ENCODE peak calls at places on chromosomes 2 and 18, in eight cellular contexts. One of them, this sample, is unnamed.

GRCh38 chr2:71935291-71935848 is 212.3 kb downstream of the CYP26B1 start:
- DNase-seq in CD8-positive, alpha-beta T cell: no peak
- DNase-seq in right lobe of liver: no peak
- DNase-seq in heart right ventricle: no peak
- DNase-seq in right atrium auricular region: peak; percentile 88
- DNase-seq in aorta: peak; percentile 80
- DNase-seq in CD8-positive, alpha-beta memory T cell: no peak
- DNase-seq in Panc1: no peak
- DNase-seq in this sample: no peak

GRCh38 chr18:708096-708495 is 4.3 kb downstream of the ENOSF1 start:
- DNase-seq in CD8-positive, alpha-beta T cell: no peak
- DNase-seq in right lobe of liver: no peak
- DNase-seq in heart right ventricle: no peak
- DNase-seq in right atrium auricular region: peak; percentile 51
- DNase-seq in aorta: no peak
- DNase-seq in CD8-positive, alpha-beta memory T cell: no peak
- DNase-seq in Panc1: no peak
- DNase-seq in this sample: no peak

GRCh38 chr18:48132993-48133674 is 202.7 kb upstream of the SMAD2 start:
- DNase-seq in CD8-positive, alpha-beta T cell: no peak
- DNase-seq in right lobe of liver: no peak
- DNase-seq in heart right ventricle: no peak
- DNase-seq in right atrium auricular region: no peak
- DNase-seq in aorta: no peak
- DNase-seq in CD8-positive, alpha-beta memory T cell: no peak
- DNase-seq in Panc1: no peak
- DNase-seq in this sample: no peak

GRCh38 chr2:227095346-227095745 is 68.7 kb downstream of the COL4A4 start:
- DNase-seq in CD8-positive, alpha-beta T cell: no peak
- DNase-seq in right lobe of liver: no peak
- DNase-seq in heart right ventricle: no peak
- DNase-seq in right atrium auricular region: no peak
- DNase-seq in aorta: no peak
- DNase-seq in CD8-positive, alpha-beta memory T cell: no peak
- DNase-seq in Panc1: no peak
- DNase-seq in this sample: no peak

GRCh38 chr2:77521931-77522470 is at the start of gene LRRTM4:
- DNase-seq in CD8-positive, alpha-beta T cell: no peak
- DNase-seq in right lobe of liver: no peak
- DNase-seq in heart right ventricle: peak; percentile 7
- DNase-seq in right atrium auricular region: no peak
- DNase-seq in aorta: no peak
- DNase-seq in CD8-positive, alpha-beta memory T cell: no peak
- DNase-seq in Panc1: no peak
- DNase-seq in this sample: no peak

GRCh38 chr2:191299009-191299408 is 53.8 kb downstream of the MYO1B start:
- DNase-seq in CD8-positive, alpha-beta T cell: no peak
- DNase-seq in right lobe of liver: no peak
- DNase-seq in heart right ventricle: no peak
- DNase-seq in right atrium auricular region: no peak
- DNase-seq in aorta: no peak
- DNase-seq in CD8-positive, alpha-beta memory T cell: no peak
- DNase-seq in Panc1: no peak
- DNase-seq in this sample: no peak

GRCh38 chr18:55464581-55464980 is 123.4 kb downstream of the TCF4 start:
- DNase-seq in CD8-positive, alpha-beta T cell: no peak
- DNase-seq in right lobe of liver: no peak
- DNase-seq in heart right ventricle: no peak
- DNase-seq in right atrium auricular region: no peak
- DNase-seq in aorta: no peak
- DNase-seq in CD8-positive, alpha-beta memory T cell: no peak
- DNase-seq in Panc1: no peak
- DNase-seq in this sample: no peak

GRCh38 chr2:230684222-230685164 is 28.1 kb upstream of the CAB39 start:
- DNase-seq in CD8-positive, alpha-beta T cell: no peak
- DNase-seq in right lobe of liver: no peak
- DNase-seq in heart right ventricle: no peak
- DNase-seq in right atrium auricular region: no peak
- DNase-seq in aorta: no peak
- DNase-seq in CD8-positive, alpha-beta memory T cell: no peak
- DNase-seq in Panc1: peak; percentile 64
- DNase-seq in this sample: peak; percentile 73

GRCh38 chr2:20577495-20578235 is 73.2 kb downstream of the HS1BP3 start:
- DNase-seq in CD8-positive, alpha-beta T cell: no peak
- DNase-seq in right lobe of liver: no peak
- DNase-seq in heart right ventricle: no peak
- DNase-seq in right atrium auricular region: no peak
- DNase-seq in aorta: peak; percentile 51
- DNase-seq in CD8-positive, alpha-beta memory T cell: no peak
- DNase-seq in Panc1: no peak
- DNase-seq in this sample: peak; percentile 69

GRCh38 chr18:68103561-68103960 is 587.0 kb upstream of the DSEL start:
- DNase-seq in CD8-positive, alpha-beta T cell: no peak
- DNase-seq in right lobe of liver: no peak
- DNase-seq in heart right ventricle: no peak
- DNase-seq in right atrium auricular region: no peak
- DNase-seq in aorta: no peak
- DNase-seq in CD8-positive, alpha-beta memory T cell: no peak
- DNase-seq in Panc1: no peak
- DNase-seq in this sample: no peak

GRCh38 chr18:34493566-34494358 is 216.3 kb upstream of the DTNA start:
- DNase-seq in CD8-positive, alpha-beta T cell: no peak
- DNase-seq in right lobe of liver: peak; percentile 55
- DNase-seq in heart right ventricle: peak; percentile 18
- DNase-seq in right atrium auricular region: no peak
- DNase-seq in aorta: peak; percentile 53
- DNase-seq in CD8-positive, alpha-beta memory T cell: no peak
- DNase-seq in Panc1: no peak
- DNase-seq in this sample: no peak
- H3K27ac ChIP-seq in CD8-positive, alpha-beta T cell: no peak overlapping the region
- H3K27ac ChIP-seq in right lobe of liver: peak overlapping the region; percentile 69
- H3K27ac ChIP-seq in heart right ventricle: peak overlapping the region; percentile 89
- H3K27ac ChIP-seq in right atrium auricular region: peak overlapping the region; percentile 94
- H3K27ac ChIP-seq in aorta: peak overlapping the region; percentile 91
- H3K27ac ChIP-seq in CD8-positive, alpha-beta memory T cell: no peak overlapping the region
- H3K27ac ChIP-seq in Panc1: no peak overlapping the region
- H3K27ac ChIP-seq in this sample: no peak overlapping the region

DNA sequence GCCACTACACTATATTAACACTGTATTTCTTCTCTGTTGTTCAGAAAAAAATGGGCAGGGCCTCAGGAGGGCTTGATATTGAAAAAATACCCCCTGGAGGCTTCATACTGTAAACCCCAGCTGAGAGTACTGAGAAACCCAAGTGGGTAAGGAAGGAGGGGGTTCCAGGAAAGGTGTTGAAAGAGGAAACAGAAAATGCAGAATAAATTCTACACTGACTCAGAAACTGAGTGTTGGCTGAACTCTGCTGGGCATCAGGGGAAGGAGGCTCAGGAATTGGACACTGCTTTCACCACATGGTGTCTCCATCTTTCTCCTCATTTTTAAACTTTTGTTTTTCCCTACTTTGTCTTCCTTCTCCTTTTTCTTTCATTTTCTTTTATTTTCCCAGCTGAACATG is 253.7 kb downstream of the DYM start:
- DNase-seq in CD8-positive, alpha-beta T cell: no peak
- DNase-seq in right lobe of liver: no peak
- DNase-seq in heart right ventricle: no peak
- DNase-seq in right atrium auricular region: no peak
- DNase-seq in aorta: no peak
- DNase-seq in CD8-positive, alpha-beta memory T cell: no peak
- DNase-seq in Panc1: no peak
- DNase-seq in this sample: no peak
- H3K36me3 ChIP-seq in CD8-positive, alpha-beta T cell: no peaks in the 10 kb centered on the region
- H3K36me3 ChIP-seq in right lobe of liver: no peaks in the 10 kb centered on the region
- H3K36me3 ChIP-seq in heart right ventricle: no peaks in the 10 kb centered on the region
- H3K36me3 ChIP-seq in right atrium auricular region: no peaks in the 10 kb centered on the region
- H3K36me3 ChIP-seq in aorta: no peaks in the 10 kb centered on the region
- H3K36me3 ChIP-seq in CD8-positive, alpha-beta memory T cell: no peaks in the 10 kb centered on the region
- H3K36me3 ChIP-seq in Panc1: no peaks in the 10 kb centered on the region
- H3K36me3 ChIP-seq in this sample: no peaks in the 10 kb centered on the region

DNA sequence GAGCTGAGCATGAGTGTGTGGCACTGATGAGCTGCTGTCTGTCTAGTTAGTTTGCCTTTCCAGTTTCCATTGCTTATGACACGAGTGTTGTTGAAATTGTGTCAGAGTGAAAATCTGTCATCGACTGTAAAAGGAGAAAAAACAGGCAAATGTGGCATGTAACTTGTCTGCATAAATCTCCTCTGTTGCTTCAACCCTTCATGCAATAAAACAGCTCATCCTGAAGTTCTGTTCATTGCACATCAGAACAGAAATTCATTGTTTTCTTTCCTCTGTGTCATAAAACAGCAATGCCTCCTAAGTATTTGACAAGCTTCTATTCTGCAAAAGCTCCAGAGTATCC is 432.1 kb downstream of the MEIS1 start:
- DNase-seq in CD8-positive, alpha-beta T cell: no peak
- DNase-seq in right lobe of liver: no peak
- DNase-seq in heart right ventricle: no peak
- DNase-seq in right atrium auricular region: no peak
- DNase-seq in aorta: no peak
- DNase-seq in CD8-positive, alpha-beta memory T cell: no peak
- DNase-seq in Panc1: no peak
- DNase-seq in this sample: no peak
- H3K4me1 ChIP-seq in CD8-positive, alpha-beta T cell: no peaks in the 10 kb centered on the region
- H3K4me1 ChIP-seq in right lobe of liver: no peaks in the 10 kb centered on the region
- H3K4me1 ChIP-seq in heart right ventricle: no peaks in the 10 kb centered on the region
- H3K4me1 ChIP-seq in right atrium auricular region: no peaks in the 10 kb centered on the region
- H3K4me1 ChIP-seq in aorta: no peaks in the 10 kb centered on the region
- H3K4me1 ChIP-seq in CD8-positive, alpha-beta memory T cell: no peaks in the 10 kb centered on the region
- H3K4me1 ChIP-seq in Panc1: no peaks in the 10 kb centered on the region
- H3K4me1 ChIP-seq in this sample: peaks cover 42% of the 10 kb centered on the region

GRCh38 chr18:23438046-23438377 is 15.1 kb upstream of the RIOK3 start:
- DNase-seq in CD8-positive, alpha-beta T cell: no peak
- DNase-seq in right lobe of liver: no peak
- DNase-seq in heart right ventricle: no peak
- DNase-seq in right atrium auricular region: no peak
- DNase-seq in aorta: no peak
- DNase-seq in CD8-positive, alpha-beta memory T cell: no peak
- DNase-seq in Panc1: no peak
- DNase-seq in this sample: no peak
- H3K27ac ChIP-seq in CD8-positive, alpha-beta T cell: no peak overlapping the region
- H3K27ac ChIP-seq in right lobe of liver: peak overlapping the region; percentile 2
- H3K27ac ChIP-seq in heart right ventricle: peak overlapping the region; percentile 26
- H3K27ac ChIP-seq in right atrium auricular region: peak overlapping the region; percentile 43
- H3K27ac ChIP-seq in aorta: no peak overlapping the region
- H3K27ac ChIP-seq in CD8-positive, alpha-beta memory T cell: no peak overlapping the region
- H3K27ac ChIP-seq in Panc1: peak overlapping the region; percentile 90
- H3K27ac ChIP-seq in this sample: peak overlapping the region; percentile 8

DNA sequence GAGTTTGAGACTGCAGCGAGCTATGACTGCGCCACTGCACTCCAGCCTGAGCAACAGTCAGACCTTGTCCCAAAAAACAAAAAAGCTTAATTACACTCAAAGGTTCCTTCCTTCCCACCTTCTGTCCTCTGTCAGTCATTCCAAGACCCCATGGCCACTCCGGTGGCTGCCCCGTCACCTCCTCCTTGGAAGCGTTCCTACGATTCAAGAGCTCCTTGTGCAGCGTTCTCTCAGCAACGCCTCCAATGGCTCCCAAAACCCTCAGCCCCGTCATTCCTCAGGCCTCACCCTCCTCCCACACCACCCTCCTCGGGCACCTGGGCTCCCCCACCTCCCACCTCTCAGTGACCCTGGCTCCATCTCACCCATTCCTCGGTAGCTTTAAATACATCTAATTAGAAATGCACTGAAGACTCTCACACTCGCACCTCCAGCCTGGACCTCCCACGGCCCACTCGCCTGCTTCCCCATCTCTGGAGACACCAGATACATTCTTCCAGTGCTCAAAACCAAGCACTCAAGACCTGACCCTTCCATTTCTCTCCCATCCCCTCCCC is 8.0 kb downstream of the PASK start:
- DNase-seq in CD8-positive, alpha-beta T cell: no peak
- DNase-seq in right lobe of liver: no peak
- DNase-seq in heart right ventricle: no peak
- DNase-seq in right atrium auricular region: no peak
- DNase-seq in aorta: no peak
- DNase-seq in CD8-positive, alpha-beta memory T cell: no peak
- DNase-seq in Panc1: no peak
- DNase-seq in this sample: no peak
- H3K36me3 ChIP-seq in CD8-positive, alpha-beta T cell: peaks cover 23% of the 10 kb centered on the region
- H3K36me3 ChIP-seq in right lobe of liver: no peaks in the 10 kb centered on the region
- H3K36me3 ChIP-seq in heart right ventricle: no peaks in the 10 kb centered on the region
- H3K36me3 ChIP-seq in right atrium auricular region: no peaks in the 10 kb centered on the region
- H3K36me3 ChIP-seq in aorta: no peaks in the 10 kb centered on the region
- H3K36me3 ChIP-seq in CD8-positive, alpha-beta memory T cell: peaks cover 9% of the 10 kb centered on the region
- H3K36me3 ChIP-seq in Panc1: no peaks in the 10 kb centered on the region
- H3K36me3 ChIP-seq in this sample: peaks cover 45% of the 10 kb centered on the region

DNA sequence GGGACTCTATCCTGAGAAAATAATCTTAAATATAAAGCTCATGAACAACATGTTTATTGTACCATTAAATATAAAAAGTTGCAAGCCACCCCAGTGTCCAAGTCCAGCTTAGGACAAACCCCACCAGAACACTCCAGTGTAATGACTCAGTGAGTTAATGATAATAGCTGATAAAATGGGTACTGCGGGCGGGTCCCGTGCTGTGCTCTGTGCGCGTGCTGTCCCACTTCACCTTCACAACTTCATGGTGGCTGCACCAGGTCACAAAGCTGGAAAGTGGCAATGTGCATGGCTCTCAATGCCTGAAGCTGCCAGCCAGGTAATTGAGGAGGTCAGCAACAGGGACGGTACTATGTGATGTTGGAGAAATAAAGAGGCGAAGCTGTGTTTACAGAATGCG is 18.6 kb downstream of the DGKD start:
- DNase-seq in CD8-positive, alpha-beta T cell: no peak
- DNase-seq in right lobe of liver: no peak
- DNase-seq in heart right ventricle: no peak
- DNase-seq in right atrium auricular region: no peak
- DNase-seq in aorta: no peak
- DNase-seq in CD8-positive, alpha-beta memory T cell: no peak
- DNase-seq in Panc1: no peak
- DNase-seq in this sample: no peak
- H3K4me1 ChIP-seq in CD8-positive, alpha-beta T cell: peaks cover 16% of the 10 kb centered on the region
- H3K4me1 ChIP-seq in right lobe of liver: no peaks in the 10 kb centered on the region
- H3K4me1 ChIP-seq in heart right ventricle: no peaks in the 10 kb centered on the region
- H3K4me1 ChIP-seq in right atrium auricular region: no peaks in the 10 kb centered on the region
- H3K4me1 ChIP-seq in aorta: peaks cover 7% of the 10 kb centered on the region
- H3K4me1 ChIP-seq in CD8-positive, alpha-beta memory T cell: no peaks in the 10 kb centered on the region
- H3K4me1 ChIP-seq in Panc1: peaks cover 12% of the 10 kb centered on the region
- H3K4me1 ChIP-seq in this sample: no peaks in the 10 kb centered on the region

GRCh38 chr18:49890041-49890440 is 76.7 kb upstream of the ACAA2 start:
- DNase-seq in CD8-positive, alpha-beta T cell: no peak
- DNase-seq in right lobe of liver: no peak
- DNase-seq in heart right ventricle: no peak
- DNase-seq in right atrium auricular region: no peak
- DNase-seq in aorta: no peak
- DNase-seq in CD8-positive, alpha-beta memory T cell: no peak
- DNase-seq in Panc1: no peak
- DNase-seq in this sample: no peak

GRCh38 chr18:49898421-49898820 is 85.1 kb upstream of the ACAA2 start:
- DNase-seq in CD8-positive, alpha-beta T cell: peak; percentile 41
- DNase-seq in right lobe of liver: no peak
- DNase-seq in heart right ventricle: peak; percentile 60
- DNase-seq in right atrium auricular region: no peak
- DNase-seq in aorta: peak; percentile 59
- DNase-seq in CD8-positive, alpha-beta memory T cell: peak; percentile 57
- DNase-seq in Panc1: no peak
- DNase-seq in this sample: peak; percentile 52

GRCh38 chr18:49894827-49895226 is 81.5 kb upstream of the ACAA2 start:
- DNase-seq in CD8-positive, alpha-beta T cell: no peak
- DNase-seq in right lobe of liver: no peak
- DNase-seq in heart right ventricle: no peak
- DNase-seq in right atrium auricular region: no peak
- DNase-seq in aorta: no peak
- DNase-seq in CD8-positive, alpha-beta memory T cell: no peak
- DNase-seq in Panc1: no peak
- DNase-seq in this sample: no peak

GRCh38 chr18:49892148-49892924 is 79.0 kb upstream of the ACAA2 start:
- DNase-seq in CD8-positive, alpha-beta T cell: no peak
- DNase-seq in right lobe of liver: no peak
- DNase-seq in heart right ventricle: no peak
- DNase-seq in right atrium auricular region: no peak
- DNase-seq in aorta: no peak
- DNase-seq in CD8-positive, alpha-beta memory T cell: no peak
- DNase-seq in Panc1: no peak
- DNase-seq in this sample: no peak

GRCh38 chr18:49893036-49893435 is 79.7 kb upstream of the ACAA2 start:
- DNase-seq in CD8-positive, alpha-beta T cell: no peak
- DNase-seq in right lobe of liver: no peak
- DNase-seq in heart right ventricle: no peak
- DNase-seq in right atrium auricular region: no peak
- DNase-seq in aorta: no peak
- DNase-seq in CD8-positive, alpha-beta memory T cell: no peak
- DNase-seq in Panc1: no peak
- DNase-seq in this sample: no peak
- H3K27ac ChIP-seq in CD8-positive, alpha-beta T cell: no peak overlapping the region
- H3K27ac ChIP-seq in right lobe of liver: no peak overlapping the region
- H3K27ac ChIP-seq in heart right ventricle: no peak overlapping the region
- H3K27ac ChIP-seq in right atrium auricular region: no peak overlapping the region
- H3K27ac ChIP-seq in aorta: no peak overlapping the region
- H3K27ac ChIP-seq in CD8-positive, alpha-beta memory T cell: no peak overlapping the region
- H3K27ac ChIP-seq in Panc1: no peak overlapping the region
- H3K27ac ChIP-seq in this sample: peak overlapping the region; percentile 40

This sample was measured in SJSA1.